ENCODE peak calls at places on chromosomes 4 and X, in eight cellular contexts. I is left lung, X is GM10248, U is colonic mucosa, E is cardiac muscle cell, F is tibial artery, J is stomach, M is AG04450. B is an unnamed sample.

GRCh38 chr4:12712648-12713339 is 771.3 kb downstream of the RAB28 start:
- DNase-seq in I (no peak), X (no peak), U (no peak), E (no peak), F (no peak), J (no peak), M (no peak), B (no peak)

GRCh38 chr4:54056360-54056759 is 8.0 kb downstream of the CHIC2 start:
- DNase-seq in I (no peak), X (no peak), U (no peak), E (no peak), F (no peak), J (no peak), M (no peak), B (no peak)

GRCh38 chrX:1477229-1477628 is 24.5 kb upstream of the ASMTL start:
- DNase-seq in I (no peak), X (no peak), U (no peak), E (no peak), F (no peak), J (no peak), M (no peak), B (no peak)

GRCh38 chrX:121571333-121571732 is 523.9 kb downstream of the GLUD2 start:
- DNase-seq in I (no peak), X (no peak), U (no peak), E (no peak), F (no peak), J (no peak), M (no peak), B (no peak)

GRCh38 chr4:168615294-168615693 is 118.4 kb downstream of the PALLD start:
- DNase-seq in I (no peak), X (no peak), U (no peak), E (no peak), F (no peak), J (no peak), M (no peak), B (no peak)

GRCh38 chr4:151644625-151645024 is 116.2 kb downstream of the GATB start:
- DNase-seq in I (no peak), X (no peak), U (peak), E (peak), F (no peak), J (no peak), M (no peak), B (peak)

GRCh38 chrX:134396174-134396573 is 63.8 kb upstream of the HPRT1 start:
- DNase-seq in I (no peak), X (peak), U (no peak), E (peak), F (no peak), J (no peak), M (no peak), B (no peak)

GRCh38 chr4:114399085-114399484 is 199.5 kb upstream of the UGT8 start:
- DNase-seq in I (no peak), X (no peak), U (no peak), E (no peak), F (no peak), J (no peak), M (no peak), B (no peak)

GRCh38 chr4:31601793-31602192 is 881.6 kb downstream of the PCDH7 start:
- DNase-seq in I (no peak), X (no peak), U (no peak), E (no peak), F (no peak), J (no peak), M (no peak), B (no peak)

GRCh38 chrX:108199691-108200090 is 108.1 kb downstream of the ATG4A start:
- DNase-seq in I (no peak), X (peak), U (no peak), E (peak), F (no peak), J (no peak), M (no peak), B (peak)

GRCh38 chr4:48968814-48969213 is 17.3 kb upstream of the CWH43 start:
- DNase-seq in I (no peak), X (no peak), U (no peak), E (no peak), F (no peak), J (no peak), M (peak), B (no peak)

GRCh38 chr4:184541918-184542317 is 67.6 kb upstream of the IRF2 start:
- DNase-seq in I (no peak), X (no peak), U (no peak), E (no peak), F (no peak), J (no peak), M (no peak), B (no peak)

GRCh38 chr4:4549534-4549933 is 7.7 kb upstream of the STX18 start:
- DNase-seq in I (no peak), X (no peak), U (no peak), E (no peak), F (no peak), J (no peak), M (no peak), B (no peak)

GRCh38 chr4:13706130-13706529 is 78.6 kb upstream of the BOD1L1 start:
- DNase-seq in I (no peak), X (no peak), U (no peak), E (peak), F (no peak), J (no peak), M (no peak), B (no peak)

GRCh38 chr4:152243890-152244595 is 291.8 kb downstream of the FBXW7 start:
- DNase-seq in I (no peak), X (no peak), U (peak), E (no peak), F (peak), J (no peak), M (no peak), B (no peak)

GRCh38 chr4:106287353-106287969 is 28.5 kb downstream of the TBCK start:
- DNase-seq in I (no peak), X (no peak), U (no peak), E (no peak), F (no peak), J (no peak), M (peak), B (peak)

GRCh38 chr4:108008721-108009120 is 19.0 kb downstream of the HADH start:
- DNase-seq in I (no peak), X (no peak), U (no peak), E (no peak), F (no peak), J (no peak), M (no peak), B (no peak)

GRCh38 chr4:74838746-74839370 is 44.5 kb upstream of the BTC start:
- DNase-seq in I (no peak), X (no peak), U (no peak), E (no peak), F (no peak), J (no peak), M (no peak), B (no peak)

GRCh38 chrX:147699061-147699460 is 212.7 kb upstream of the FMR1 start:
- DNase-seq in I (no peak), X (no peak), U (no peak), E (no peak), F (no peak), J (no peak), M (no peak), B (no peak)

GRCh38 chr4:20422398-20422797 is 170.7 kb downstream of the SLIT2 start:
- DNase-seq in I (no peak), X (peak), U (peak), E (peak), F (no peak), J (peak), M (no peak), B (peak)
- TF ChIP-seq CTCF in I (peak), X (peak), U (peak), E (peak), F (peak), J (peak), M (peak), B (peak)

GRCh38 chrX:77160301-77160700 is 286.9 kb upstream of the FGF16 start:
- DNase-seq in I (peak), X (no peak), U (no peak), E (no peak), F (no peak), J (no peak), M (no peak), B (peak)
- TF ChIP-seq CTCF in I (no peak), X (peak), U (peak), E (no peak), F (no peak), J (no peak), M (no peak), B (no peak)

GRCh38 chr4:129162450-129162849 is 66.5 kb downstream of the C4orf33 start:
- DNase-seq in I (no peak), X (no peak), U (no peak), E (no peak), F (no peak), J (no peak), M (no peak), B (no peak)

GRCh38 chr4:129164243-129164642 is 68.3 kb downstream of the C4orf33 start:
- DNase-seq in I (no peak), X (no peak), U (no peak), E (no peak), F (no peak), J (no peak), M (no peak), B (no peak)

GRCh38 chr4:129163427-129163826 is 67.5 kb downstream of the C4orf33 start:
- DNase-seq in I (no peak), X (no peak), U (no peak), E (no peak), F (no peak), J (no peak), M (no peak), B (no peak)

GRCh38 chr4:129172181-129172580 is 76.2 kb downstream of the C4orf33 start:
- DNase-seq in I (no peak), X (no peak), U (no peak), E (no peak), F (no peak), J (no peak), M (no peak), B (no peak)

GRCh38 chr4:129167640-129168260 is 71.8 kb downstream of the C4orf33 start:
- DNase-seq in I (peak), X (no peak), U (no peak), E (peak), F (no peak), J (no peak), M (no peak), B (no peak)
- TF ChIP-seq CTCF in I (no peak), X (no peak), U (no peak), E (no peak), F (no peak), J (no peak), M (peak), B (no peak)

GRCh38 chr4:100063355-100063754 is 113.3 kb upstream of the H2AZ1 start:
- DNase-seq in I (no peak), X (no peak), U (no peak), E (no peak), F (no peak), J (no peak), M (no peak), B (no peak)
- TF ChIP-seq CTCF in I (no peak), X (peak), U (no peak), E (no peak), F (no peak), J (no peak), M (peak), B (no peak)

GRCh38 chr4:186191266-186192067 is at the start of gene CYP4V2:
- DNase-seq in I (peak), X (peak), U (peak), E (peak), F (peak), J (peak), M (peak), B (peak)
- TF ChIP-seq CTCF in I (peak), X (peak), U (peak), E (peak), F (peak), J (no peak), M (peak), B (no peak)

DNA sequence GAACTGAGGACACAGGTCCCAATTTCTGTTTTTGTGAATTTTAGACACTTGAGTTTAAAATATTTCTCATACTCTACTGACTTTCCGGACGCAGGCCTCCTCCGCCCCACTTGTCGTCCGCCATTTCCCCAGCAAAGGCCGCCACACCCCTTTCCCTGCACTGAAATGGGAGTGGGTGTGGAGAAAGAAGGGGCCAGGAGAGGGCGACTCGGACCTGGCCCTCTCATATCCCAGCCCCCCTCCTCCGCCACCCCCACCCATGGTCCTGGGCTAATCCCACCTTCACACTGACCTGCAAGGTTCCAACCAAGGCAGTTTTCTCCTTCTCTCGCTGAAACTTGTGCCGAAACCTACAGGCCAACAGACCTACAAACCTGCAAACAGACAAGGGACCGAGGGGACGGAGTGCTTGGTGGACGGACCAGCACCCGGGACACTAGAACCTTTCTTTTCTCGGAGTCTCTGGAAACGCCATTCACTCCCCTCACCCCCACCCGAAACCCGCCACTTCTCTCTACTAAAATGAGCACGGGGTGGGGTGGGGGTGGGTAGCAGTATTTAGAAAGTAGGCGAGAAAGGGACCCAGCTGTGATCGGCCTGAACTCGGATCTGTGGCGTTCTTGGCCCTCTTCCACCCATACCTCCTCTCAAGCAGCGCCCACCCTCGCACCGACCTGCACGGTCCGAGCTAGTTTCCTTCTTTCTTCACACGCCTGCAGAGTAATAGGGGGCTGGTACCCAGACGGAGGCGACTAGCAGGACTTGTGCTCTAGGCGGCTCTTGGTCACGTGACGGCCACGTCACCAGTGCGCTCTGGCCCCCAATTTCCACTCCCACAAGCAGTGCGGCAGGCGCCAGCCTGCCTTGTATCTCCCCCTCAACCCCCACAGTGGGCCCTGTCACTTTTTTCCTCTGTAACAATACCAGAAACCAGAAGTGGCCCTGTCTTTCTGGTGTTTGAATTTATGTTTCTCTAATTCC is at the start of gene ARMCX6:
- DNase-seq in I (peak), X (peak), U (peak), E (peak), F (peak), J (peak), M (no peak), B (peak)
- TF ChIP-seq CTCF in I (peak), X (peak), U (peak), E (peak), F (peak), J (peak), M (peak), B (no peak)

B was measured in Calu3.